ENCODE peak calls at places on chromosomes 6 and 20, in six cellular contexts. M is right lobe of liver, P is tibial artery, G is A673, V is SJSA1, I is mammary epithelial cell. D is an unnamed sample.
A peak's percentile ranks its signal among the peaks of the same experiment; 100 is the strongest.

GRCh38 chr20:41242807-41243206 is 74.7 kb downstream of the ZHX3 start:
- DNase-seq in G (no peak), I (no peak), M (no peak), P (no peak), V (no peak), D (no peak)

GRCh38 chr20:1844723-1845523 is 50.3 kb upstream of the SIRPA start:
- DNase-seq in I (no peak), P (peak; percentile 67), G (peak; percentile 54), M (peak; percentile 49), V (peak; percentile 39), D (no peak)

GRCh38 chr6:47733879-47734558 is 35.6 kb downstream of the ADGRF4 start:
- DNase-seq in I (peak; percentile 47), G (peak; percentile 35), V (no peak), M (no peak), P (no peak), D (no peak)

GRCh38 chr20:53899351-53900167 is 170.8 kb downstream of the BCAS1 start:
- DNase-seq in G (peak; percentile 93), P (no peak), I (peak; percentile 96), V (peak; percentile 45), M (no peak), D (no peak)

GRCh38 chr6:49423817-49424216 is 39.2 kb downstream of the MMUT start:
- DNase-seq in V (no peak), P (no peak), M (no peak), I (peak; percentile 10), G (peak; percentile 30), D (no peak)

GRCh38 chr6:96700931-96701330 is 136.3 kb downstream of the GPR63 start:
- DNase-seq in M (no peak), V (no peak), I (no peak), G (peak; percentile 4), P (no peak), D (no peak)

GRCh38 chr20:46999821-47000465 is 105.3 kb downstream of the EYA2 start:
- DNase-seq in P (no peak), G (peak; percentile 11), V (no peak), I (no peak), M (no peak), D (no peak)

GRCh38 chr6:80205404-80205803 is 98.9 kb downstream of the BCKDHB start:
- DNase-seq in V (no peak), P (no peak), G (no peak), I (no peak), M (no peak), D (no peak)

GRCh38 chr20:20872420-20872819 is 160.0 kb upstream of the RALGAPA2 start:
- DNase-seq in M (no peak), P (no peak), I (no peak), G (no peak), V (no peak), D (no peak)

GRCh38 chr6:154112181-154112809 is 73.3 kb downstream of the OPRM1 start:
- DNase-seq in I (peak; percentile 94), P (no peak), G (no peak), M (no peak), V (no peak), D (no peak)

GRCh38 chr20:47122560-47122959 is 227.9 kb downstream of the EYA2 start:
- DNase-seq in V (no peak), I (no peak), M (no peak), G (no peak), P (no peak), D (no peak)

GRCh38 chr20:5785146-5785545 is 34.9 kb downstream of the SHLD1 start:
- DNase-seq in I (peak; percentile 19), M (no peak), G (no peak), P (no peak), V (no peak), D (peak; percentile 75)

GRCh38 chr6:136526196-136526930 is 23.9 kb downstream of the MAP7 start:
- DNase-seq in M (peak; percentile 40), I (peak; percentile 64), G (peak; percentile 35), V (no peak), P (peak; percentile 46), D (peak; percentile 95)

GRCh38 chr6:37077459-37078296 is 72.2 kb downstream of the FGD2 start:
- DNase-seq in P (peak; percentile 80), V (peak; percentile 77), I (peak; percentile 54), G (no peak), M (no peak), D (peak; percentile 93)

GRCh38 chr6:67411036-67411435 is 1224.0 kb upstream of the ADGRB3 start:
- DNase-seq in P (no peak), V (no peak), I (no peak), G (no peak), M (no peak), D (no peak)

GRCh38 chr6:158474961-158475343 is 84.9 kb upstream of the TMEM181 start:
- DNase-seq in P (no peak), G (no peak), I (no peak), V (peak; percentile 58), M (no peak), D (peak; percentile 85)

GRCh38 chr6:125074120-125074519 is 79.5 kb upstream of the TPD52L1 start:
- DNase-seq in G (no peak), M (no peak), I (no peak), P (no peak), V (no peak), D (no peak)

DNA sequence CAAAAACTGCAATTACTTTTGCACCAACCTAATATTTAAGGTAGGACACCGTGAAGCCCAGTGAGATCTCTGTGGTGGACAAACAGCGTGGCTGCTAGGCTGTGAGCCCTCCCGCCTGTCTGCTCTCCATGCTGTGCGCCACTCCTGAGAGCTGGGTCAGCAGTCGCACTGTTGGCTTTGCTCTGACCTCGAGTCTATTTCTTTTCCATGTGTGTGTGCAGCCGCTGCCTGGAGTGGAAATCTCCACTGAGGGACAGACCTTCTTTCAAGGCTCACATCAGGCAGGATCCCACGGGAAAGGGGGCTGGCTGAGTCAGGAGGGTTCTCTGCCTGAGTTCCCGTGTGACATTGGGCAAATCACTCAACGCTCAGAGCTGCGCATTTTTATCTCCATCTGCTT is 27.1 kb downstream of the RIPOR3 start:
- DNase-seq in G (no peak), P (no peak), V (no peak), M (no peak), I (no peak), D (no peak)
- H3K27ac ChIP-seq in G (no peak overlapping the region), P (no peak overlapping the region), V (no peak overlapping the region), M (peak overlapping the region; percentile 92), I (no peak overlapping the region), D (no peak overlapping the region)

DNA sequence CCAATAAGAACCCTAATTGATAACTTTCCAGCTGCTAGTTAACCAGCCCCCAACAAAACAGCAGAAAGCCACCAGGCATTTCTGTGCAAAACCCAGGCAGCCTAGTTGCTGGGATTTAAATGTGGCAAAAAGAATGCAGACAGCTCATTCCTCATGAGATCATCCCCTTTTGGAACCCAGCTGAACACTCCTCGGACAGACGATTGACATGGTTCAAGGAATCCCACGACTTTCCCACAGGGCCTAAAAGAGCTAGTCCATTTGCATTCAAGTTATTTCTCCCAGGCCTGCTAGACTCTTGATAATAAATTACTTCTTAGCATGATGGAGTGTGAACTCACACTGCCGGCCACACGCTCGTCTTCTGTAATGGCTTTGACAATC is 24.0 kb downstream of the JAG1 start:
- DNase-seq in V (peak; percentile 56), I (no peak), M (no peak), G (no peak), P (peak; percentile 11), D (no peak)
- H3K36me3 ChIP-seq in V (peaks cover 94% of the 10 kb centered on the region), I (peaks cover 75% of the 10 kb centered on the region), M (no peaks in the 10 kb centered on the region), G (peaks cover 69% of the 10 kb centered on the region), P (peaks cover 89% of the 10 kb centered on the region), D (peaks cover 66% of the 10 kb centered on the region)

GRCh38 chr6:84762220-84762940 is 2.0 kb downstream of the TBX18 start:
- DNase-seq in G (peak; percentile 41), V (peak; percentile 73), I (peak; percentile 52), M (no peak), P (peak; percentile 48), D (peak; percentile 68)

GRCh38 chr6:84762941-84763396 is 1.4 kb downstream of the TBX18 start:
- DNase-seq in G (peak; percentile 57), I (no peak), M (no peak), P (no peak), V (no peak), D (peak; percentile 75)

GRCh38 chr6:84764332-84765049 is at the start of gene TBX18:
- DNase-seq in P (peak; percentile 98), G (peak; percentile 95), V (peak; percentile 98), I (peak; percentile 95), M (peak; percentile 74), D (peak; percentile 98)

GRCh38 chr6:84766118-84766683 is 1.8 kb upstream of the TBX18 start:
- DNase-seq in M (no peak), P (peak; percentile 25), I (no peak), G (no peak), V (no peak), D (peak; percentile 32)

GRCh38 chr6:84763397-84764331 is 734 bp downstream of the TBX18 start:
- DNase-seq in I (peak; percentile 86), G (peak; percentile 88), P (peak; percentile 78), M (peak; percentile 21), V (peak; percentile 94), D (peak; percentile 95)
- H3K27ac ChIP-seq in I (no peak overlapping the region), G (peak overlapping the region; percentile 89), P (peak overlapping the region; percentile 99), M (no peak overlapping the region), V (peak overlapping the region; percentile 80), D (peak overlapping the region; percentile 88)

DNA sequence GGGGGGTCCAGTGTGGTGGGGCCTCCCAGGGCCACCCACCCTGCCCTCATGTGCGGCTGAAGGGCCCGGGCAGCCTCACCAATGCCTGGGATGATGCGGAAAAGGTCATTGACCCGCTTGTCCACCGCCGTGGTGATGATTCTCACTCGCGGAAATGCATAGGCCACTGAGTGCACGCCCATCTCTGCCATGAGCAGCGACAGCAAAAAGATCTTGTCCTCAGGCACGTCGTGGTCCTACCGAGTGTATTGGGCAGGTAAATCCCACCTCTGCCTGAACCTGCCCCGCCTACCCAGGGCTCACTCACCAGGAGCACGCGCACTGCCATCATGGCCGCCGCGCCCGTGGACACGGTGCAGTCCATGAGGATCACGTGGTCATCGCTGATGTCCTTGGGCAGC is 16.1 kb downstream of the UCKL1 start:
- DNase-seq in V (no peak), G (no peak), M (no peak), P (no peak), I (no peak), D (peak; percentile 69)
- H3K36me3 ChIP-seq in V (peaks cover 72% of the 10 kb centered on the region), G (peaks cover 35% of the 10 kb centered on the region), M (no peaks in the 10 kb centered on the region), P (peaks cover 28% of the 10 kb centered on the region), I (peaks cover 8% of the 10 kb centered on the region), D (peaks cover 30% of the 10 kb centered on the region)

D was measured in osteoblast.